ENCODE peak calls at places on chromosomes 7 and 10, in seven cellular contexts. X is H9; T is activated naive CD4-positive, alpha-beta T cell treated with anti-CD3 and anti-CD28 coated beads, Interleukin-2, amount 10 ng/mL, durations not matched to agents 7 days and 5 days; U is heart left ventricle; I is substantia nigra; N is NCI-H2081; Z is occipital lobe. O is an unnamed sample.

GRCh38 chr7:52500796-52501195 is 534.6 kb upstream of the POM121L12 start:
- DNase-seq in X (no peak), T (no peak), U (no peak), I (no peak), N (no peak), Z (no peak), O (peak)

GRCh38 chr10:68938117-68938516 is 17.9 kb upstream of the DDX21 start:
- DNase-seq in X (no peak), T (no peak), U (no peak), I (no peak), N (no peak), Z (no peak), O (no peak)

GRCh38 chr10:29524720-29525119 is 110.1 kb downstream of the SVIL start:
- DNase-seq in X (no peak), T (no peak), U (no peak), I (no peak), N (no peak), Z (no peak), O (no peak)

GRCh38 chr10:79044036-79044664 is 24.6 kb upstream of the ZMIZ1 start:
- DNase-seq in X (no peak), T (no peak), U (no peak), I (no peak), N (no peak), Z (no peak), O (no peak)

GRCh38 chr10:123287594-123288247 is 133.5 kb downstream of the BUB3 start:
- DNase-seq in X (no peak), T (no peak), U (no peak), I (no peak), N (no peak), Z (no peak), O (peak)

GRCh38 chr10:21912583-21912982 is 90.9 kb downstream of the DNAJC1 start:
- DNase-seq in X (no peak), T (no peak), U (no peak), I (no peak), N (no peak), Z (no peak), O (no peak)

GRCh38 chr7:94003446-94004023 is 620 bp downstream of the BET1 start:
- DNase-seq in X (no peak), T (peak), U (no peak), I (no peak), N (no peak), Z (no peak), O (no peak)

GRCh38 chr10:34580643-34581042 is 234.5 kb downstream of the PARD3 start:
- DNase-seq in X (no peak), T (no peak), U (no peak), I (no peak), N (no peak), Z (no peak), O (no peak)

GRCh38 chr10:48272682-48273081 is 1.8 kb downstream of the FRMPD2 start:
- DNase-seq in X (no peak), T (no peak), U (no peak), I (no peak), N (no peak), Z (no peak), O (no peak)

GRCh38 chr7:64614812-64615211 is 51.1 kb upstream of the ZNF107 start:
- DNase-seq in X (no peak), T (no peak), U (no peak), I (no peak), N (no peak), Z (no peak), O (no peak)

GRCh38 chr10:84293574-84294016 is 34.8 kb upstream of the CCSER2 start:
- DNase-seq in X (no peak), T (peak), U (no peak), I (no peak), N (no peak), Z (no peak), O (no peak)

GRCh38 chr7:132118641-132119040 is 457.6 kb downstream of the PLXNA4 start:
- DNase-seq in X (no peak), T (peak), U (no peak), I (no peak), N (no peak), Z (no peak), O (no peak)

GRCh38 chr10:29784175-29784773 is 149.5 kb upstream of the SVIL start:
- DNase-seq in X (peak), T (no peak), U (peak), I (no peak), N (no peak), Z (no peak), O (peak)

GRCh38 chr10:95264227-95265051 is 26.4 kb downstream of the PDLIM1 start:
- DNase-seq in X (peak), T (no peak), U (no peak), I (no peak), N (no peak), Z (no peak), O (no peak)

GRCh38 chr10:60942604-60943269 is 1.2 kb downstream of the RHOBTB1 start:
- DNase-seq in X (no peak), T (peak), U (peak), I (peak), N (no peak), Z (peak), O (peak)

GRCh38 chr7:5526190-5527037 is 102.8 kb upstream of the TNRC18 start:
- DNase-seq in X (peak), T (peak), U (peak), I (peak), N (no peak), Z (no peak), O (no peak)

GRCh38 chr10:78277734-78278404 is 244.2 kb downstream of the RPS24 start:
- DNase-seq in X (no peak), T (no peak), U (peak), I (peak), N (no peak), Z (peak), O (peak)

GRCh38 chr7:322111-322671 is 32.2 kb downstream of the FOXL3 start:
- DNase-seq in X (peak), T (peak), U (peak), I (peak), N (peak), Z (peak), O (peak)

GRCh38 chr10:79268717-79269116 is 78.6 kb upstream of the PPIF start:
- DNase-seq in X (no peak), T (no peak), U (no peak), I (no peak), N (no peak), Z (no peak), O (no peak)

GRCh38 chr7:102303669-102304422 is 17.2 kb downstream of the SH2B2 start:
- DNase-seq in X (no peak), T (no peak), U (no peak), I (no peak), N (no peak), Z (no peak), O (no peak)

GRCh38 chr10:119020627-119020946 is 8.9 kb upstream of the NANOS1 start:
- DNase-seq in X (no peak), T (no peak), U (no peak), I (no peak), N (no peak), Z (no peak), O (peak)

GRCh38 chr7:36199329-36199728 is 46.3 kb downstream of the EEPD1 start:
- DNase-seq in X (no peak), T (no peak), U (no peak), I (no peak), N (no peak), Z (no peak), O (no peak)

GRCh38 chr10:110141747-110142625 is 65.4 kb upstream of the MXI1 start:
- DNase-seq in X (no peak), T (no peak), U (peak), I (peak), N (no peak), Z (no peak), O (no peak)

GRCh38 chr10:1274098-1274745 is 218.0 kb downstream of the WDR37 start:
- DNase-seq in X (no peak), T (no peak), U (no peak), I (no peak), N (no peak), Z (peak), O (no peak)

GRCh38 chr10:60149003-60149402 is 240.7 kb downstream of the ANK3 start:
- DNase-seq in X (no peak), T (no peak), U (no peak), I (no peak), N (no peak), Z (no peak), O (no peak)

GRCh38 chr10:95377950-95378349 is 87.1 kb upstream of the PDLIM1 start:
- DNase-seq in X (peak), T (no peak), U (peak), I (no peak), N (no peak), Z (no peak), O (no peak)

GRCh38 chr7:1404881-1405548 is 54.3 kb downstream of the MICALL2 start:
- DNase-seq in X (no peak), T (no peak), U (no peak), I (no peak), N (no peak), Z (no peak), O (no peak)

GRCh38 chr7:115088938-115089337 is 167.0 kb downstream of the MDFIC start:
- DNase-seq in X (no peak), T (no peak), U (no peak), I (no peak), N (no peak), Z (no peak), O (no peak)

O was measured in MG63.